ENCODE peak calls at places on chromosomes 6 and 20, in six cellular contexts. One of them, this sample, is unnamed.

GRCh38 chr20:46826343-46826984 is 68.2 kb upstream of the EYA2 start:
- DNase-seq in tibial artery: no peak
- DNase-seq in AG04450: no peak
- DNase-seq in WERI-Rb-1: no peak
- DNase-seq in ovary: no peak
- DNase-seq in GM06990: no peak
- DNase-seq in this sample: no peak

GRCh38 chr6:17429381-17430061 is 36.1 kb downstream of the CAP2 start:
- DNase-seq in tibial artery: no peak
- DNase-seq in AG04450: peak
- DNase-seq in WERI-Rb-1: peak
- DNase-seq in ovary: no peak
- DNase-seq in GM06990: no peak
- DNase-seq in this sample: no peak

GRCh38 chr6:153553627-153554026 is 422.5 kb upstream of the RGS17 start:
- DNase-seq in tibial artery: no peak
- DNase-seq in AG04450: no peak
- DNase-seq in WERI-Rb-1: peak
- DNase-seq in ovary: no peak
- DNase-seq in GM06990: no peak
- DNase-seq in this sample: no peak

GRCh38 chr20:43717616-43717995 is 9.2 kb downstream of the GTSF1L start:
- DNase-seq in tibial artery: no peak
- DNase-seq in AG04450: no peak
- DNase-seq in WERI-Rb-1: no peak
- DNase-seq in ovary: no peak
- DNase-seq in GM06990: no peak
- DNase-seq in this sample: no peak

GRCh38 chr6:15063253-15063853 is 182.5 kb upstream of the JARID2 start:
- DNase-seq in tibial artery: peak
- DNase-seq in AG04450: no peak
- DNase-seq in WERI-Rb-1: no peak
- DNase-seq in ovary: no peak
- DNase-seq in GM06990: no peak
- DNase-seq in this sample: no peak

GRCh38 chr6:17280138-17280537 is 1.0 kb upstream of the RBM24 start:
- DNase-seq in tibial artery: no peak
- DNase-seq in AG04450: no peak
- DNase-seq in WERI-Rb-1: no peak
- DNase-seq in ovary: no peak
- DNase-seq in GM06990: no peak
- DNase-seq in this sample: no peak

GRCh38 chr6:152055517-152055916 is 248.0 kb downstream of the ESR1 start:
- DNase-seq in tibial artery: no peak
- DNase-seq in AG04450: no peak
- DNase-seq in WERI-Rb-1: no peak
- DNase-seq in ovary: no peak
- DNase-seq in GM06990: no peak
- DNase-seq in this sample: no peak

GRCh38 chr20:35907017-35907685 is 47.2 kb downstream of the SCAND1 start:
- DNase-seq in tibial artery: no peak
- DNase-seq in AG04450: no peak
- DNase-seq in WERI-Rb-1: no peak
- DNase-seq in ovary: no peak
- DNase-seq in GM06990: no peak
- DNase-seq in this sample: no peak

GRCh38 chr6:170376386-170377084 is 70.0 kb downstream of the FAM120B start:
- DNase-seq in tibial artery: no peak
- DNase-seq in AG04450: no peak
- DNase-seq in WERI-Rb-1: no peak
- DNase-seq in ovary: no peak
- DNase-seq in GM06990: no peak
- DNase-seq in this sample: no peak

GRCh38 chr6:35083507-35083906 is 57.6 kb downstream of the TCP11 start:
- DNase-seq in tibial artery: peak
- DNase-seq in AG04450: no peak
- DNase-seq in WERI-Rb-1: no peak
- DNase-seq in ovary: no peak
- DNase-seq in GM06990: no peak
- DNase-seq in this sample: no peak

GRCh38 chr20:6086868-6087267 is 33.0 kb upstream of the LRRN4 start:
- DNase-seq in tibial artery: no peak
- DNase-seq in AG04450: no peak
- DNase-seq in WERI-Rb-1: no peak
- DNase-seq in ovary: no peak
- DNase-seq in GM06990: no peak
- DNase-seq in this sample: no peak

DNA sequence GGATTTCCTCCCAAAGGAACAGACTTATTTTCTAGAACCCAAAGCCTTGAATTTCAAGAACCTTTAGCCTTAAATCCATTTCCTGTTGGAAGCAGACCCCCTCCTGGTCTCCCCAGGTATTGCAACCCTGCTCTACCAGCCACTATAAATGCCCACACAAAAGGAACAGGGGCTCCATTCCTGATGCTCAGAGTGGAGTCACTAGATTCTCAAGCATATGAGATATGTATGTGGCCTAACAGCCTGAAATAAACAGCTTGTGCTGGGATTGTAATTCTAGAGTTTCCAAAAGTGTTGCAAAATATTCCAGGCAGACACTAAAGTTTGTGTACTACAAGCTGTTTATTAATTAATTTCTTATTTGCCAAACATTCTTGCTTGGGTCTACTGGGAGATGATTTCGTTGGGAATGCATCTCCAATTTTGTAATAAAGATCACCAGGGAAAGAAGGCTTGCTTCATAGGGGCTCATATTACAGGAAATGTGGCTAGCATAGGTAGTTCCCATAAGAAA is 44.8 kb downstream of the RIPOR3 start:
- DNase-seq in tibial artery: no peak
- DNase-seq in AG04450: peak
- DNase-seq in WERI-Rb-1: no peak
- DNase-seq in ovary: no peak
- DNase-seq in GM06990: no peak
- DNase-seq in this sample: no peak
- TF ChIP-seq CTCF in tibial artery: no peak
- TF ChIP-seq CTCF in AG04450: peak
- TF ChIP-seq CTCF in WERI-Rb-1: peak
- TF ChIP-seq CTCF in ovary: no peak
- TF ChIP-seq CTCF in GM06990: no peak
- TF ChIP-seq CTCF in this sample: no peak

GRCh38 chr20:25076201-25076600 is 5.7 kb downstream of the VSX1 start:
- DNase-seq in tibial artery: no peak
- DNase-seq in AG04450: no peak
- DNase-seq in WERI-Rb-1: no peak
- DNase-seq in ovary: no peak
- DNase-seq in GM06990: no peak
- DNase-seq in this sample: no peak

GRCh38 chr20:25078662-25079061 is 3.3 kb downstream of the VSX1 start:
- DNase-seq in tibial artery: no peak
- DNase-seq in AG04450: no peak
- DNase-seq in WERI-Rb-1: no peak
- DNase-seq in ovary: no peak
- DNase-seq in GM06990: no peak
- DNase-seq in this sample: no peak

GRCh38 chr20:25077610-25078169 is 4.3 kb downstream of the VSX1 start:
- DNase-seq in tibial artery: peak
- DNase-seq in AG04450: no peak
- DNase-seq in WERI-Rb-1: no peak
- DNase-seq in ovary: peak
- DNase-seq in GM06990: no peak
- DNase-seq in this sample: peak

GRCh38 chr20:25079171-25079570 is 2.8 kb downstream of the VSX1 start:
- DNase-seq in tibial artery: no peak
- DNase-seq in AG04450: no peak
- DNase-seq in WERI-Rb-1: no peak
- DNase-seq in ovary: no peak
- DNase-seq in GM06990: no peak
- DNase-seq in this sample: no peak

GRCh38 chr20:25076731-25077609 is 5.0 kb downstream of the VSX1 start:
- DNase-seq in tibial artery: no peak
- DNase-seq in AG04450: no peak
- DNase-seq in WERI-Rb-1: peak
- DNase-seq in ovary: no peak
- DNase-seq in GM06990: no peak
- DNase-seq in this sample: peak
- TF ChIP-seq CTCF in tibial artery: no peak
- TF ChIP-seq CTCF in AG04450: no peak
- TF ChIP-seq CTCF in WERI-Rb-1: peak
- TF ChIP-seq CTCF in ovary: no peak
- TF ChIP-seq CTCF in GM06990: peak
- TF ChIP-seq CTCF in this sample: peak

GRCh38 chr6:163655217-163656121 is 241.0 kb downstream of the QKI start:
- DNase-seq in tibial artery: no peak
- DNase-seq in AG04450: no peak
- DNase-seq in WERI-Rb-1: no peak
- DNase-seq in ovary: no peak
- DNase-seq in GM06990: no peak
- DNase-seq in this sample: no peak
- TF ChIP-seq CTCF in tibial artery: no peak
- TF ChIP-seq CTCF in AG04450: no peak
- TF ChIP-seq CTCF in WERI-Rb-1: peak
- TF ChIP-seq CTCF in ovary: no peak
- TF ChIP-seq CTCF in GM06990: peak
- TF ChIP-seq CTCF in this sample: peak

GRCh38 chr20:45111799-45112471 is 3.0 kb downstream of the WFDC5 start:
- DNase-seq in tibial artery: no peak
- DNase-seq in AG04450: no peak
- DNase-seq in WERI-Rb-1: peak
- DNase-seq in ovary: no peak
- DNase-seq in GM06990: no peak
- DNase-seq in this sample: peak
- TF ChIP-seq CTCF in tibial artery: peak
- TF ChIP-seq CTCF in AG04450: peak
- TF ChIP-seq CTCF in WERI-Rb-1: peak
- TF ChIP-seq CTCF in ovary: no peak
- TF ChIP-seq CTCF in GM06990: peak
- TF ChIP-seq CTCF in this sample: peak

DNA sequence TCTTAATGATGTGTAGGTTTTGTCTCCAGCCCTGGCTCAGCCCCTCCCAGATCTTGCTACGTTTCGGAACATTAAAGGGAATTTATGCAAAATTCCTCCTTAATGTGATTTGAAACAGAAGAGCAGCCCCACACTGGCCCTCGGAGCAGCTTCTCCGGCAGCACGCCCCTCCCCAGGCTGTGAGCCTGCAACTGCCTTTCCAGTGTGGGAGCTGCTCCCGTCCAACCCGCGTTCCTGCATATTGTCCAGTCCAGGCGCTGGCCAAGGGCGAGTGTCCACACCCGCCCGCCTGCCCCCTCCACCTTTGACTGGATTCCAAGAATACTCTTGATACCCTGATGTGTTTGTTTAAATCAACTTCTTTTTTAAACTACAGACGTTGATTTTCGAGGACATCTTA is 257.2 kb downstream of the TAF4 start:
- DNase-seq in tibial artery: no peak
- DNase-seq in AG04450: no peak
- DNase-seq in WERI-Rb-1: no peak
- DNase-seq in ovary: no peak
- DNase-seq in GM06990: no peak
- DNase-seq in this sample: no peak
- TF ChIP-seq CTCF in tibial artery: no peak
- TF ChIP-seq CTCF in AG04450: no peak
- TF ChIP-seq CTCF in WERI-Rb-1: no peak
- TF ChIP-seq CTCF in ovary: no peak
- TF ChIP-seq CTCF in GM06990: no peak
- TF ChIP-seq CTCF in this sample: no peak

GRCh38 chr6:149425754-149426153 is 25.7 kb downstream of the SUMO4 start:
- DNase-seq in tibial artery: no peak
- DNase-seq in AG04450: no peak
- DNase-seq in WERI-Rb-1: no peak
- DNase-seq in ovary: no peak
- DNase-seq in GM06990: no peak
- DNase-seq in this sample: no peak
- TF ChIP-seq CTCF in tibial artery: no peak
- TF ChIP-seq CTCF in AG04450: no peak
- TF ChIP-seq CTCF in WERI-Rb-1: no peak
- TF ChIP-seq CTCF in ovary: no peak
- TF ChIP-seq CTCF in GM06990: no peak
- TF ChIP-seq CTCF in this sample: no peak

GRCh38 chr6:122180132-122180531 is 219.3 kb upstream of the HSF2 start:
- DNase-seq in tibial artery: no peak
- DNase-seq in AG04450: no peak
- DNase-seq in WERI-Rb-1: peak
- DNase-seq in ovary: no peak
- DNase-seq in GM06990: no peak
- DNase-seq in this sample: no peak

GRCh38 chr6:122187186-122187585 is 212.3 kb upstream of the HSF2 start:
- DNase-seq in tibial artery: no peak
- DNase-seq in AG04450: no peak
- DNase-seq in WERI-Rb-1: no peak
- DNase-seq in ovary: no peak
- DNase-seq in GM06990: no peak
- DNase-seq in this sample: no peak

GRCh38 chr6:122178988-122179387 is 220.5 kb upstream of the HSF2 start:
- DNase-seq in tibial artery: no peak
- DNase-seq in AG04450: no peak
- DNase-seq in WERI-Rb-1: no peak
- DNase-seq in ovary: no peak
- DNase-seq in GM06990: no peak
- DNase-seq in this sample: no peak

DNA sequence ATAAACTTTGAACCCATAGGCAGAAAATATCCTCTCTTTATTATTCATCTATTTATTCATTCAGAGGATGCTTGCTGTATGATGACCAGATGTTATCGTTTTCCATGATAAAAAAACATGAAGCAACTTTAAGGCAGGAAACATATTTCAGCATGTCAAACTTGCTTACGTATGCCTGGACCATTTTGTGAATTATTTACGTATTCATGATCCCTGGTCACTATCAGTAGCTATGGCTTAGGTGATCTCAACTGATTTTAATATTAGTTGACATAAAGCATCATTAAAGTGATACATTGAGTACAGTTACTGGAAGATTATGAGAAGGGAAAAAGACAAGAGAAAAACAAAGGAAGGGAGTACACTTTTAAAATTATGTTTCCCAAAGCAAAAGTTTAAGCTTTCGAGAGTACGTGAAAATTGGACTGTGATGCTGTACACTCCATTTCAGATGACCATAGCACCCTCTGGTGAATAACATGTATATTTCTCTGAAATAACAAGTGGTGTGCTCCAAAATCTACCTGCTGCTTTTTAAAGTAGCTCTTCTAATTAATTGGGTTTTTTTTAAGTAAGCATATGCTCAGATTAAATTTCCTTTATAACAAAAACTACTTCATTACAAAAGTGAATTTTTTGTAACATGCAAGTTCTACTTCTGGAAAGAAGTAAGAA is 215.1 kb upstream of the HSF2 start:
- DNase-seq in tibial artery: no peak
- DNase-seq in AG04450: peak
- DNase-seq in WERI-Rb-1: no peak
- DNase-seq in ovary: no peak
- DNase-seq in GM06990: no peak
- DNase-seq in this sample: no peak
- TF ChIP-seq CTCF in tibial artery: peak
- TF ChIP-seq CTCF in AG04450: peak
- TF ChIP-seq CTCF in WERI-Rb-1: peak
- TF ChIP-seq CTCF in ovary: peak
- TF ChIP-seq CTCF in GM06990: no peak
- TF ChIP-seq CTCF in this sample: no peak

This sample was measured in GM13977.